ENCODE peak calls at places on chromosomes 4 and X, in seven cellular contexts. One of them, this sample, is unnamed.

GRCh38 chr4:93842512-93843252 is 14.1 kb downstream of the ATOH1 start:
- DNase-seq in transverse colon: no peak
- DNase-seq in dorsolateral prefrontal cortex: no peak
- DNase-seq in MCF 10A: no peak
- DNase-seq in cardiac fibroblast: no peak
- DNase-seq in fibroblast of mammary gland: no peak
- DNase-seq in mesothelial cell of epicardium: no peak
- DNase-seq in this sample: no peak

GRCh38 chr4:12943069-12943468 is 541.1 kb downstream of the RAB28 start:
- DNase-seq in fibroblast of mammary gland: no peak
- DNase-seq in MCF 10A: no peak
- DNase-seq in mesothelial cell of epicardium: no peak
- DNase-seq in dorsolateral prefrontal cortex: no peak
- DNase-seq in transverse colon: no peak
- DNase-seq in cardiac fibroblast: no peak
- DNase-seq in this sample: no peak

GRCh38 chr4:177239475-177239874 is 70.2 kb upstream of the NEIL3 start:
- DNase-seq in cardiac fibroblast: peak; percentile 33
- DNase-seq in dorsolateral prefrontal cortex: no peak
- DNase-seq in MCF 10A: no peak
- DNase-seq in mesothelial cell of epicardium: no peak
- DNase-seq in fibroblast of mammary gland: no peak
- DNase-seq in transverse colon: no peak
- DNase-seq in this sample: no peak

GRCh38 chrX:71536285-71536684 is 3.4 kb downstream of the OGT start:
- DNase-seq in cardiac fibroblast: no peak
- DNase-seq in dorsolateral prefrontal cortex: no peak
- DNase-seq in mesothelial cell of epicardium: no peak
- DNase-seq in transverse colon: no peak
- DNase-seq in MCF 10A: no peak
- DNase-seq in fibroblast of mammary gland: no peak
- DNase-seq in this sample: no peak

GRCh38 chrX:44096666-44097065 is 123.5 kb upstream of the NDP start:
- DNase-seq in transverse colon: no peak
- DNase-seq in mesothelial cell of epicardium: no peak
- DNase-seq in fibroblast of mammary gland: no peak
- DNase-seq in dorsolateral prefrontal cortex: no peak
- DNase-seq in cardiac fibroblast: no peak
- DNase-seq in MCF 10A: no peak
- DNase-seq in this sample: no peak

GRCh38 chrX:119234931-119235555 is 1.0 kb upstream of the PGRMC1 start:
- DNase-seq in MCF 10A: no peak
- DNase-seq in mesothelial cell of epicardium: no peak
- DNase-seq in cardiac fibroblast: no peak
- DNase-seq in fibroblast of mammary gland: peak; percentile 50
- DNase-seq in dorsolateral prefrontal cortex: no peak
- DNase-seq in transverse colon: no peak
- DNase-seq in this sample: no peak

GRCh38 chr4:83043801-83044407 is 8.9 kb downstream of the COPS4 start:
- DNase-seq in mesothelial cell of epicardium: no peak
- DNase-seq in transverse colon: no peak
- DNase-seq in cardiac fibroblast: peak; percentile 43
- DNase-seq in dorsolateral prefrontal cortex: no peak
- DNase-seq in MCF 10A: peak; percentile 56
- DNase-seq in fibroblast of mammary gland: peak; percentile 79
- DNase-seq in this sample: no peak

GRCh38 chr4:57109530-57109846 is 697 bp downstream of the IGFBP7 start:
- DNase-seq in MCF 10A: no peak
- DNase-seq in dorsolateral prefrontal cortex: no peak
- DNase-seq in transverse colon: no peak
- DNase-seq in fibroblast of mammary gland: no peak
- DNase-seq in mesothelial cell of epicardium: no peak
- DNase-seq in cardiac fibroblast: no peak
- DNase-seq in this sample: no peak

GRCh38 chrX:40962793-40963407 is 122.3 kb upstream of the USP9X start:
- DNase-seq in dorsolateral prefrontal cortex: no peak
- DNase-seq in fibroblast of mammary gland: no peak
- DNase-seq in transverse colon: no peak
- DNase-seq in MCF 10A: no peak
- DNase-seq in mesothelial cell of epicardium: no peak
- DNase-seq in cardiac fibroblast: no peak
- DNase-seq in this sample: no peak

GRCh38 chr4:154984148-154984547 is 203.1 kb downstream of the RBM46 start:
- DNase-seq in cardiac fibroblast: no peak
- DNase-seq in transverse colon: no peak
- DNase-seq in dorsolateral prefrontal cortex: no peak
- DNase-seq in fibroblast of mammary gland: no peak
- DNase-seq in MCF 10A: no peak
- DNase-seq in mesothelial cell of epicardium: no peak
- DNase-seq in this sample: no peak

GRCh38 chr4:48785302-48785701 is 5.2 kb upstream of the FRYL start:
- DNase-seq in cardiac fibroblast: no peak
- DNase-seq in MCF 10A: no peak
- DNase-seq in mesothelial cell of epicardium: no peak
- DNase-seq in dorsolateral prefrontal cortex: no peak
- DNase-seq in transverse colon: no peak
- DNase-seq in fibroblast of mammary gland: no peak
- DNase-seq in this sample: no peak

GRCh38 chr4:176448761-176449160 is 129.0 kb downstream of the SPCS3 start:
- DNase-seq in fibroblast of mammary gland: no peak
- DNase-seq in transverse colon: no peak
- DNase-seq in cardiac fibroblast: no peak
- DNase-seq in dorsolateral prefrontal cortex: no peak
- DNase-seq in mesothelial cell of epicardium: no peak
- DNase-seq in MCF 10A: no peak
- DNase-seq in this sample: no peak

GRCh38 chr4:2689825-2690700 is 66.1 kb downstream of the TNIP2 start:
- DNase-seq in MCF 10A: no peak
- DNase-seq in transverse colon: peak; percentile 16
- DNase-seq in cardiac fibroblast: no peak
- DNase-seq in fibroblast of mammary gland: peak; percentile 51
- DNase-seq in dorsolateral prefrontal cortex: no peak
- DNase-seq in mesothelial cell of epicardium: no peak
- DNase-seq in this sample: peak; percentile 42

GRCh38 chr4:11691236-11691635 is 262.5 kb upstream of the HS3ST1 start:
- DNase-seq in fibroblast of mammary gland: no peak
- DNase-seq in transverse colon: no peak
- DNase-seq in dorsolateral prefrontal cortex: no peak
- DNase-seq in mesothelial cell of epicardium: no peak
- DNase-seq in MCF 10A: no peak
- DNase-seq in cardiac fibroblast: no peak
- DNase-seq in this sample: no peak

GRCh38 chr4:114108869-114109268 is 129.4 kb upstream of the ARSJ start:
- DNase-seq in dorsolateral prefrontal cortex: no peak
- DNase-seq in transverse colon: no peak
- DNase-seq in cardiac fibroblast: peak; percentile 10
- DNase-seq in mesothelial cell of epicardium: no peak
- DNase-seq in fibroblast of mammary gland: peak; percentile 87
- DNase-seq in MCF 10A: peak; percentile 69
- DNase-seq in this sample: peak; percentile 53

GRCh38 chr4:152680988-152681731 is 1.4 kb upstream of the TMEM154 start:
- DNase-seq in dorsolateral prefrontal cortex: no peak
- DNase-seq in MCF 10A: peak; percentile 87
- DNase-seq in fibroblast of mammary gland: peak; percentile 93
- DNase-seq in transverse colon: no peak
- DNase-seq in mesothelial cell of epicardium: no peak
- DNase-seq in cardiac fibroblast: peak; percentile 42
- DNase-seq in this sample: no peak

GRCh38 chr4:10647811-10648210 is 36.8 kb downstream of the CLNK start:
- DNase-seq in mesothelial cell of epicardium: no peak
- DNase-seq in transverse colon: no peak
- DNase-seq in cardiac fibroblast: no peak
- DNase-seq in fibroblast of mammary gland: peak; percentile 53
- DNase-seq in dorsolateral prefrontal cortex: no peak
- DNase-seq in MCF 10A: no peak
- DNase-seq in this sample: no peak

GRCh38 chr4:82429728-82430192 is 502 bp downstream of the HNRNPDL start:
- DNase-seq in cardiac fibroblast: no peak
- DNase-seq in mesothelial cell of epicardium: no peak
- DNase-seq in dorsolateral prefrontal cortex: no peak
- DNase-seq in fibroblast of mammary gland: peak; percentile 42
- DNase-seq in transverse colon: no peak
- DNase-seq in MCF 10A: no peak
- DNase-seq in this sample: no peak

GRCh38 chr4:95548738-95549245 is at the start of gene UNC5C:
- DNase-seq in dorsolateral prefrontal cortex: peak; percentile 49
- DNase-seq in fibroblast of mammary gland: no peak
- DNase-seq in cardiac fibroblast: peak; percentile 92
- DNase-seq in transverse colon: peak; percentile 48
- DNase-seq in MCF 10A: peak; percentile 55
- DNase-seq in mesothelial cell of epicardium: peak; percentile 52
- DNase-seq in this sample: no peak

GRCh38 chr4:84159767-84160166 is 339.3 kb downstream of the NKX6-1 start:
- DNase-seq in dorsolateral prefrontal cortex: no peak
- DNase-seq in MCF 10A: peak; percentile 40
- DNase-seq in mesothelial cell of epicardium: no peak
- DNase-seq in cardiac fibroblast: no peak
- DNase-seq in fibroblast of mammary gland: peak; percentile 5
- DNase-seq in transverse colon: no peak
- DNase-seq in this sample: peak; percentile 69

GRCh38 chr4:170374770-170375169 is 285.0 kb upstream of the AADAT start:
- DNase-seq in transverse colon: peak; percentile 59
- DNase-seq in mesothelial cell of epicardium: no peak
- DNase-seq in dorsolateral prefrontal cortex: no peak
- DNase-seq in fibroblast of mammary gland: peak; percentile 46
- DNase-seq in MCF 10A: peak; percentile 37
- DNase-seq in cardiac fibroblast: no peak
- DNase-seq in this sample: no peak

GRCh38 chr4:185020293-185020808 is 2.1 kb downstream of the HELT start:
- DNase-seq in transverse colon: no peak
- DNase-seq in dorsolateral prefrontal cortex: no peak
- DNase-seq in mesothelial cell of epicardium: no peak
- DNase-seq in fibroblast of mammary gland: peak; percentile 36
- DNase-seq in cardiac fibroblast: no peak
- DNase-seq in MCF 10A: no peak
- DNase-seq in this sample: peak; percentile 49

GRCh38 chr4:35516102-35516501 is 728.2 kb downstream of the ARAP2 start:
- DNase-seq in dorsolateral prefrontal cortex: no peak
- DNase-seq in mesothelial cell of epicardium: no peak
- DNase-seq in cardiac fibroblast: no peak
- DNase-seq in fibroblast of mammary gland: no peak
- DNase-seq in MCF 10A: no peak
- DNase-seq in transverse colon: no peak
- DNase-seq in this sample: peak; percentile 52

GRCh38 chr4:99624141-99624719 is 33.4 kb downstream of the C4orf54 start:
- DNase-seq in fibroblast of mammary gland: peak; percentile 4
- DNase-seq in MCF 10A: no peak
- DNase-seq in transverse colon: no peak
- DNase-seq in dorsolateral prefrontal cortex: no peak
- DNase-seq in cardiac fibroblast: no peak
- DNase-seq in mesothelial cell of epicardium: no peak
- DNase-seq in this sample: no peak

GRCh38 chr4:120865985-120866384 is 56.5 kb downstream of the PRDM5 start:
- DNase-seq in cardiac fibroblast: no peak
- DNase-seq in mesothelial cell of epicardium: no peak
- DNase-seq in MCF 10A: no peak
- DNase-seq in fibroblast of mammary gland: no peak
- DNase-seq in transverse colon: no peak
- DNase-seq in dorsolateral prefrontal cortex: no peak
- DNase-seq in this sample: no peak

GRCh38 chr4:120871173-120871572 is 51.4 kb downstream of the PRDM5 start:
- DNase-seq in fibroblast of mammary gland: no peak
- DNase-seq in cardiac fibroblast: no peak
- DNase-seq in mesothelial cell of epicardium: no peak
- DNase-seq in dorsolateral prefrontal cortex: no peak
- DNase-seq in MCF 10A: no peak
- DNase-seq in transverse colon: no peak
- DNase-seq in this sample: no peak

GRCh38 chr4:120869511-120870278 is 52.8 kb downstream of the PRDM5 start:
- DNase-seq in fibroblast of mammary gland: peak; percentile 31
- DNase-seq in MCF 10A: peak; percentile 3
- DNase-seq in transverse colon: no peak
- DNase-seq in cardiac fibroblast: peak; percentile 32
- DNase-seq in dorsolateral prefrontal cortex: no peak
- DNase-seq in mesothelial cell of epicardium: no peak
- DNase-seq in this sample: no peak

GRCh38 chr4:120873554-120873953 is 49.0 kb downstream of the PRDM5 start:
- DNase-seq in transverse colon: no peak
- DNase-seq in fibroblast of mammary gland: no peak
- DNase-seq in cardiac fibroblast: no peak
- DNase-seq in MCF 10A: no peak
- DNase-seq in mesothelial cell of epicardium: no peak
- DNase-seq in dorsolateral prefrontal cortex: no peak
- DNase-seq in this sample: no peak

GRCh38 chr4:120870279-120870673 is 52.2 kb downstream of the PRDM5 start:
- DNase-seq in cardiac fibroblast: no peak
- DNase-seq in fibroblast of mammary gland: no peak
- DNase-seq in mesothelial cell of epicardium: no peak
- DNase-seq in transverse colon: no peak
- DNase-seq in dorsolateral prefrontal cortex: no peak
- DNase-seq in MCF 10A: no peak
- DNase-seq in this sample: peak; percentile 25
- TF ChIP-seq CTCF in cardiac fibroblast: peak; percentile 1
- TF ChIP-seq CTCF in fibroblast of mammary gland: no peak
- TF ChIP-seq CTCF in mesothelial cell of epicardium: no peak
- TF ChIP-seq CTCF in transverse colon: peak; percentile 24
- TF ChIP-seq CTCF in dorsolateral prefrontal cortex: no peak
- TF ChIP-seq CTCF in MCF 10A: no peak
- TF ChIP-seq CTCF in this sample: no peak

GRCh38 chrX:51148848-51149247 is 183.8 kb upstream of the NUDT10 start:
- DNase-seq in dorsolateral prefrontal cortex: no peak
- DNase-seq in fibroblast of mammary gland: peak; percentile 8
- DNase-seq in transverse colon: no peak
- DNase-seq in cardiac fibroblast: peak; percentile 2
- DNase-seq in mesothelial cell of epicardium: no peak
- DNase-seq in MCF 10A: peak; percentile 1
- DNase-seq in this sample: no peak
- TF ChIP-seq CTCF in dorsolateral prefrontal cortex: no peak
- TF ChIP-seq CTCF in fibroblast of mammary gland: no peak
- TF ChIP-seq CTCF in transverse colon: peak; percentile 8
- TF ChIP-seq CTCF in cardiac fibroblast: no peak
- TF ChIP-seq CTCF in mesothelial cell of epicardium: no peak
- TF ChIP-seq CTCF in MCF 10A: no peak
- TF ChIP-seq CTCF in this sample: no peak

GRCh38 chr4:75737398-75737797 is 13.0 kb downstream of the USO1 start:
- DNase-seq in fibroblast of mammary gland: no peak
- DNase-seq in transverse colon: no peak
- DNase-seq in MCF 10A: no peak
- DNase-seq in mesothelial cell of epicardium: no peak
- DNase-seq in dorsolateral prefrontal cortex: no peak
- DNase-seq in cardiac fibroblast: no peak
- DNase-seq in this sample: no peak
- TF ChIP-seq CTCF in fibroblast of mammary gland: no peak
- TF ChIP-seq CTCF in transverse colon: no peak
- TF ChIP-seq CTCF in MCF 10A: no peak
- TF ChIP-seq CTCF in mesothelial cell of epicardium: no peak
- TF ChIP-seq CTCF in dorsolateral prefrontal cortex: no peak
- TF ChIP-seq CTCF in cardiac fibroblast: no peak
- TF ChIP-seq CTCF in this sample: no peak

DNA sequence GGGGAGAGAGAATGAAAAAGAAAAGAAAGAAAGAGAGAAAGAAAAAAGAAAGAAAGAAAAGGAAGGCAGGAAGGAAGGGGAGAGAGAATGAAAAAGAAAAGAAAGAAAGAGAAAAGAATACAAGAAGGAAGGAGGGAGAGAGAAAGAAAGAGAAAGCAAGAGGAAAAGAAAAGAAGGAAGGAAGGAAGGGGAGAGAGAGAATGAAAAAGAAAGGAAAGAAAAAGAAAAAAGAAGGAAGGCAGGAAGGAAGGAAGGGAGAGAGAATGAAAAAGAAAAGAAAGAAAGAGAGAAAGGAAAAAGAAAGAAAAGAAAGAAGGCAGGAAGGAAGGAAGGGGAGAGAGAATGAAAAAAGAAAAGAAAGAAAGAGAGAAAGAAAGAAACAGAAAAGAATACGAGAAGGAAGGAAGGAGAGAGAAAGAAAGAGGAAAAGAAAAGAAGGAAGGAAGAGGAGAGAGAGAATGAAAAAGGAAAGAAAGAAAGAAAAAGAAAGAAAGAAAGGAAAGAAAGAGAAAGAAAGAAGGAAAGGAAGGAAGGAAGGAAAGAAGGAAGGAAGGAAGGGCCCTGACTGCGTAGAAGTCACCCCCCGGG is 15.1 kb upstream of the P2RY8 start:
- DNase-seq in transverse colon: no peak
- DNase-seq in mesothelial cell of epicardium: no peak
- DNase-seq in fibroblast of mammary gland: no peak
- DNase-seq in MCF 10A: no peak
- DNase-seq in cardiac fibroblast: no peak
- DNase-seq in dorsolateral prefrontal cortex: no peak
- DNase-seq in this sample: no peak
- TF ChIP-seq CTCF in transverse colon: no peak
- TF ChIP-seq CTCF in mesothelial cell of epicardium: no peak
- TF ChIP-seq CTCF in fibroblast of mammary gland: no peak
- TF ChIP-seq CTCF in MCF 10A: no peak
- TF ChIP-seq CTCF in cardiac fibroblast: no peak
- TF ChIP-seq CTCF in dorsolateral prefrontal cortex: no peak
- TF ChIP-seq CTCF in this sample: no peak